ENCODE peak calls at places on chromosomes 7 and 10, in ten cellular contexts. R, O, K, A, S, Y, C, N, F and J are unnamed samples.
A peak's percentile ranks its signal among the peaks of the same experiment; 100 is the strongest.

GRCh38 chr7:120926943-120927346 is 23.6 kb upstream of the ING3 start:
- DNase-seq in R (no peak), O (no peak), K (no peak), A (no peak), S (no peak), Y (no peak), C (no peak), N (peak; percentile 20), F (no peak), J (no peak)

GRCh38 chr10:74640134-74640533 is 186.3 kb upstream of the KAT6B start:
- DNase-seq in R (no peak), O (peak; percentile 45), K (no peak), A (no peak), S (no peak), Y (no peak), C (no peak), N (peak; percentile 16), F (no peak), J (peak; percentile 22)

GRCh38 chr10:12969951-12970350 is 31.6 kb downstream of the CCDC3 start:
- DNase-seq in R (no peak), O (peak; percentile 7), K (no peak), A (no peak), S (no peak), Y (no peak), C (no peak), N (no peak), F (no peak), J (no peak)

GRCh38 chr7:114293289-114294012 is 121.2 kb upstream of the FOXP2 start:
- DNase-seq in R (no peak), O (no peak), K (no peak), A (no peak), S (no peak), Y (no peak), C (no peak), N (no peak), F (no peak), J (no peak)

GRCh38 chr7:42639930-42640329 is 271.9 kb downstream of the C7orf25 start:
- DNase-seq in R (no peak), O (no peak), K (no peak), A (no peak), S (no peak), Y (no peak), C (no peak), N (no peak), F (no peak), J (no peak)

GRCh38 chr7:143043391-143043790 is 8.8 kb upstream of the OR6V1 start:
- DNase-seq in R (no peak), O (no peak), K (no peak), A (no peak), S (no peak), Y (no peak), C (no peak), N (no peak), F (no peak), J (no peak)

GRCh38 chr7:133950856-133951255 is 176.3 kb upstream of the LRGUK start:
- DNase-seq in R (no peak), O (no peak), K (no peak), A (no peak), S (no peak), Y (no peak), C (no peak), N (no peak), F (no peak), J (peak; percentile 60)

GRCh38 chr10:2744547-2745212 is 322.7 kb upstream of the PFKP start:
- DNase-seq in R (no peak), O (no peak), K (no peak), A (no peak), S (no peak), Y (no peak), C (no peak), N (no peak), F (no peak), J (no peak)

GRCh38 chr7:18426564-18427226 is 68.9 kb upstream of the HDAC9 start:
- DNase-seq in R (no peak), O (no peak), K (no peak), A (no peak), S (no peak), Y (no peak), C (peak; percentile 24), N (peak; percentile 69), F (no peak), J (no peak)

GRCh38 chr10:71081912-71082311 is 130.5 kb upstream of the UNC5B start:
- DNase-seq in R (no peak), O (no peak), K (peak; percentile 3), A (no peak), S (peak; percentile 6), Y (peak; percentile 50), C (no peak), N (no peak), F (peak; percentile 11), J (no peak)

GRCh38 chr7:100895956-100896742 is 461 bp upstream of the ACHE start:
- DNase-seq in R (peak; percentile 56), O (no peak), K (peak; percentile 57), A (peak; percentile 46), S (peak; percentile 68), Y (peak; percentile 68), C (no peak), N (no peak), F (peak; percentile 54), J (peak; percentile 73)

GRCh38 chr10:119283818-119284217 is 76.4 kb downstream of the GRK5 start:
- DNase-seq in R (no peak), O (no peak), K (no peak), A (no peak), S (no peak), Y (peak; percentile 89), C (no peak), N (no peak), F (no peak), J (no peak)

GRCh38 chr7:31067491-31067890 is 15.4 kb downstream of the ADCYAP1R1 start:
- DNase-seq in R (no peak), O (no peak), K (no peak), A (no peak), S (no peak), Y (peak; percentile 28), C (no peak), N (no peak), F (no peak), J (no peak)

GRCh38 chr10:109996225-109996624 is 11.6 kb upstream of the ADD3 start:
- DNase-seq in R (no peak), O (no peak), K (no peak), A (no peak), S (no peak), Y (no peak), C (no peak), N (no peak), F (no peak), J (no peak)

GRCh38 chr10:44961231-44961571 is 1.6 kb downstream of the RASSF4 start:
- DNase-seq in R (no peak), O (no peak), K (no peak), A (no peak), S (no peak), Y (no peak), C (no peak), N (no peak), F (no peak), J (no peak)

GRCh38 chr7:111308691-111309090 is 217.8 kb downstream of the LRRN3 start:
- DNase-seq in R (no peak), O (no peak), K (no peak), A (no peak), S (no peak), Y (no peak), C (no peak), N (no peak), F (no peak), J (no peak)

DNA sequence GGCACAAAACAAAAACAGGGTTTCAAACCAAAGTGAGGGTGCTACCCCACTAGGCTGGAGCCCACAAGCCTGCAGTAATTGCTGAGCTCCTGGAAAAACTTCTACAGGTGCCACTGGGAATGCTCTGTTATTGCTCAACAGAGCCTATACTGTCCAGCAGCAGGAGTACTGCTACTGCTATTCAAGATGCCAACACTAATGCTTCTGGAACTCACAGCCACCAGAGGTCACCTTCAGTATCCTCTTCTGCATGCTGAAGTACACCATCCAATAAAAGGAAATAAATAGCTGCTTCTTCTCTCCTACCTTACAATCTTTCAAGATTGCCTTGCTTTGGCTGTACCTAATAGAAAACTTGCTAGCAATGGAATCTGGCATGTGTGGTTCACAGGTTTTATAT is 222.0 kb downstream of the LRRN3 start:
- DNase-seq in R (no peak), O (peak; percentile 6), K (no peak), A (no peak), S (no peak), Y (no peak), C (no peak), N (peak; percentile 12), F (no peak), J (no peak)
- TF ChIP-seq CTCF in R (no peak), O (no peak), K (no peak), A (no peak), S (no peak), Y (no peak), C (no peak), N (peak; percentile 23), F (no peak), J (no peak)

GRCh38 chr7:12898004-12898403 is 210.6 kb downstream of the ARL4A start:
- DNase-seq in R (no peak), O (no peak), K (no peak), A (no peak), S (no peak), Y (no peak), C (no peak), N (no peak), F (no peak), J (no peak)
- TF ChIP-seq CTCF in R (no peak), O (no peak), K (no peak), A (no peak), S (no peak), Y (no peak), C (no peak), N (no peak), F (no peak), J (no peak)

GRCh38 chr7:69180662-69181061 is 417.6 kb upstream of the AUTS2 start:
- DNase-seq in R (no peak), O (no peak), K (no peak), A (no peak), S (no peak), Y (no peak), C (no peak), N (no peak), F (no peak), J (no peak)
- TF ChIP-seq CTCF in R (no peak), O (no peak), K (no peak), A (no peak), S (no peak), Y (no peak), C (no peak), N (no peak), F (no peak), J (no peak)

GRCh38 chr7:150896562-150897209 is 44.4 kb downstream of the AOC1 start:
- DNase-seq in R (no peak), O (no peak), K (no peak), A (no peak), S (no peak), Y (no peak), C (no peak), N (no peak), F (no peak), J (no peak)

GRCh38 chr7:150895809-150896208 is 43.5 kb downstream of the AOC1 start:
- DNase-seq in R (no peak), O (no peak), K (no peak), A (no peak), S (no peak), Y (no peak), C (no peak), N (no peak), F (no peak), J (no peak)

GRCh38 chr7:150891740-150892139 is 39.4 kb downstream of the AOC1 start:
- DNase-seq in R (no peak), O (no peak), K (no peak), A (no peak), S (no peak), Y (no peak), C (no peak), N (no peak), F (no peak), J (no peak)

GRCh38 chr7:150890853-150891584 is 38.7 kb downstream of the AOC1 start:
- DNase-seq in R (no peak), O (no peak), K (no peak), A (no peak), S (no peak), Y (no peak), C (no peak), N (no peak), F (no peak), J (no peak)
- TF ChIP-seq CTCF in R (no peak), O (no peak), K (no peak), A (no peak), S (no peak), Y (no peak), C (no peak), N (no peak), F (no peak), J (no peak)